ENCODE peak calls at places on chromosomes 6 and 20, in six cellular contexts. U is ovary, L is fibroblast of lung, E is mammary epithelial cell, W is right lobe of liver, Z is breast epithelium. X is an unnamed sample.

GRCh38 chr6:4134841-4135664 is at the start of gene ECI2:
- DNase-seq in Z (peak; percentile 59), W (peak; percentile 76), L (no peak), E (peak; percentile 63), U (no peak), X (no peak)

GRCh38 chr6:105900120-105900937 is 185.8 kb upstream of the PRDM1 start:
- DNase-seq in E (peak; percentile 71), Z (no peak), W (no peak), U (no peak), L (peak; percentile 69), X (peak; percentile 18)

GRCh38 chr20:11952621-11953020 is 34.9 kb downstream of the BTBD3 start:
- DNase-seq in Z (no peak), L (peak; percentile 28), W (no peak), E (no peak), U (no peak), X (no peak)

GRCh38 chr6:42249279-42249678 is 31.6 kb upstream of the MRPS10 start:
- DNase-seq in L (no peak), W (no peak), E (peak; percentile 64), U (no peak), Z (no peak), X (no peak)

GRCh38 chr6:135146160-135146920 is 34.8 kb upstream of the MYB start:
- DNase-seq in W (no peak), U (no peak), E (peak; percentile 47), Z (no peak), L (no peak), X (peak; percentile 85)

GRCh38 chr6:15621203-15622044 is 41.4 kb downstream of the DTNBP1 start:
- DNase-seq in Z (no peak), E (peak; percentile 73), L (no peak), W (peak; percentile 54), U (no peak), X (peak; percentile 11)

GRCh38 chr6:73353636-73354388 is at the start of gene DPPA5:
- DNase-seq in E (no peak), L (no peak), W (no peak), U (no peak), Z (no peak), X (no peak)

GRCh38 chr6:42428326-42429041 is 23.2 kb downstream of the TRERF1 start:
- DNase-seq in Z (no peak), W (peak; percentile 41), L (peak; percentile 66), U (no peak), E (no peak), X (no peak)

GRCh38 chr20:50285376-50286173 is 94.9 kb downstream of the CEBPB start:
- DNase-seq in E (no peak), W (peak; percentile 27), U (peak; percentile 78), Z (no peak), L (peak; percentile 87), X (no peak)

GRCh38 chr6:37127961-37128862 is 41.7 kb upstream of the PIM1 start:
- DNase-seq in Z (no peak), W (peak; percentile 67), U (no peak), E (peak; percentile 18), L (peak; percentile 85), X (peak; percentile 57)

GRCh38 chr6:35642471-35643161 is 46.1 kb downstream of the FKBP5 start:
- DNase-seq in W (no peak), Z (no peak), L (no peak), E (no peak), U (no peak), X (no peak)

GRCh38 chr6:35804996-35805736 is at the start of gene LHFPL5:
- DNase-seq in Z (no peak), W (peak; percentile 55), L (peak; percentile 15), U (peak; percentile 15), E (no peak), X (no peak)

GRCh38 chr6:28446818-28447511 is 3.7 kb upstream of the ZSCAN23 start:
- DNase-seq in L (peak; percentile 13), Z (no peak), W (no peak), E (no peak), U (no peak), X (peak; percentile 3)

GRCh38 chr6:2674857-2675256 is 75.9 kb downstream of the MYLK4 start:
- DNase-seq in L (no peak), Z (no peak), U (no peak), E (no peak), W (no peak), X (no peak)

GRCh38 chr20:34771680-34772081 is 53.8 kb downstream of the NCOA6 start:
- DNase-seq in L (peak; percentile 12), W (no peak), Z (no peak), U (no peak), E (peak; percentile 4), X (no peak)

GRCh38 chr20:2914160-2914559 is 40.9 kb downstream of the PTPRA start:
- DNase-seq in U (no peak), L (peak; percentile 19), W (no peak), Z (no peak), E (peak; percentile 18), X (peak; percentile 4)

GRCh38 chr6:7825986-7826385 is 84.6 kb downstream of the TXNDC5 start:
- DNase-seq in W (no peak), E (no peak), U (no peak), Z (no peak), L (no peak), X (no peak)
- TF ChIP-seq CTCF in W (no peak), E (no peak), U (no peak), Z (no peak), L (no peak), X (no peak)

GRCh38 chr20:63697357-63697867 is 960 bp downstream of the TNFRSF6B start:
- DNase-seq in Z (no peak), E (peak; percentile 47), U (peak; percentile 13), L (no peak), W (peak; percentile 22), X (no peak)
- H3K27ac ChIP-seq in Z (peak overlapping the region; percentile 34), E (peak overlapping the region; percentile 60), U (no peak overlapping the region), L (peak overlapping the region; percentile 93), W (no peak overlapping the region), X (peak overlapping the region; percentile 90)

GRCh38 chr20:57526885-57527566 is 2.1 kb upstream of the CTCFL start:
- DNase-seq in L (no peak), U (no peak), W (no peak), E (no peak), Z (no peak), X (no peak)

GRCh38 chr20:57525328-57526053 is 551 bp upstream of the CTCFL start:
- DNase-seq in W (no peak), L (no peak), U (no peak), E (no peak), Z (no peak), X (no peak)

GRCh38 chr20:57527728-57528127 is 2.8 kb upstream of the CTCFL start:
- DNase-seq in E (no peak), Z (no peak), W (no peak), U (no peak), L (no peak), X (no peak)

GRCh38 chr20:57524511-57525176 is at the start of gene CTCFL:
- DNase-seq in L (no peak), E (no peak), Z (no peak), W (no peak), U (no peak), X (no peak)

GRCh38 chr20:57526067-57526884 is 1.3 kb upstream of the CTCFL start:
- DNase-seq in Z (no peak), U (no peak), E (no peak), W (peak; percentile 45), L (no peak), X (no peak)
- TF ChIP-seq CTCF in Z (no peak), U (no peak), E (no peak), W (no peak), L (no peak), X (peak; percentile 34)

DNA sequence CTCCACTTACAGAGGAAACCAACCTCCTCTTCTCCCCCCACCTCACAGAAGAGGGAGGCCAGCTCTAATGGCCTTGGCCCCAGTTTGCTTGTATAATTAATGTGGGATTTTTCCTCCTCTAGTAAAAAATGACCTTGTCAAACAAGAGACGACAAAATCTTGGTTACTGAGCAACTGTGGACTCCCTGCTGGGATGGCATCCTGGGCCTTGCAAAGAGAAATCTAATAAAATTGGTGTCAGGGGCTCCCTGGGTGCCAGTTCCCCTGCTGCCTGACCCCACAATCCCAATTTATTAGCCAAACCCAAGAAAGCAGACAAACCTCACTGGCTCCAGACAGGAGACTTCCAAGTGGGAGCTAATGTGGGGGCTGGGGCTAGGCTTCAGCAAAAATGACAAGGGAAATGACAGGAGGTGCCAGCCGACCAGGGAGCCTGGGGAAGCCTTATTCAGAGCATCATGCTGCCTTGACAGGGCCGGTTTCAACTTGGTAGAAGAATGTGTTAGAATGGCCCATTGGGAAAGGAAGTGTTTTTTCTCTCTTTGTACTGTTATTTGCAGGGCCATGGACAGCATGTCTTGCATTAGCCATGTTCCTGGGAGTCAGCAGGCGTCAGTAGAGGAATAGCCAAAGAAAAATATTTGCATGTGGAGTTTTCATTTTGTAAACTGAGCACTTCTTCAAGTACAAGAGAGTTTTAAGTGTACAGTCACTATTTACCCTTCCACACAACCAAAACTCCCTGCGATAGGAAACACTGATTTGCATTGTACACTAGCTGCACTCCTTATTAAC is 816.9 kb downstream of the DHX35 start:
- DNase-seq in L (peak; percentile 15), U (no peak), E (no peak), Z (no peak), W (no peak), X (no peak)
- H3K27ac ChIP-seq in L (no peak overlapping the region), U (no peak overlapping the region), E (no peak overlapping the region), Z (no peak overlapping the region), W (no peak overlapping the region), X (no peak overlapping the region)

DNA sequence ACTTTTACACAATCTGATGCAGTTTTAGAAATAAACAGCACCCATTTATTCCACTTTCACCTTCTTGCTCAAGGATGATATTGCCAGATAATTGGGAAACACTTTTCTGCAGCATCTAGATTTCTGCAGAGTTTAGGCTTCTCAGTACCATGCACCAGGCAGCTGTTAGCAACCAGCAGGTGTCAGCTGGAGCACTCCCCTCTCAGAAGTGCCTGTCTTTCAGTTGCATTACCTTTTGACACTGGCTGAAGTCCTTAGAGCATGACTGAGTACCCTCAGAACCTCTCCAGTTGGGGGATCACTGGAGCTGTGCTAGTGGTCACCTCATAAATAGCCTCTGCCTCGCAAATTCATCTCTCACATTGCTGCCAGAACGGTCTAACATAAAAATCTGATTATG is 91.2 kb downstream of the DNAH8 start:
- DNase-seq in L (no peak), U (no peak), W (no peak), E (no peak), Z (no peak), X (no peak)
- TF ChIP-seq CTCF in L (no peak), U (no peak), W (no peak), E (no peak), Z (no peak), X (no peak)

DNA sequence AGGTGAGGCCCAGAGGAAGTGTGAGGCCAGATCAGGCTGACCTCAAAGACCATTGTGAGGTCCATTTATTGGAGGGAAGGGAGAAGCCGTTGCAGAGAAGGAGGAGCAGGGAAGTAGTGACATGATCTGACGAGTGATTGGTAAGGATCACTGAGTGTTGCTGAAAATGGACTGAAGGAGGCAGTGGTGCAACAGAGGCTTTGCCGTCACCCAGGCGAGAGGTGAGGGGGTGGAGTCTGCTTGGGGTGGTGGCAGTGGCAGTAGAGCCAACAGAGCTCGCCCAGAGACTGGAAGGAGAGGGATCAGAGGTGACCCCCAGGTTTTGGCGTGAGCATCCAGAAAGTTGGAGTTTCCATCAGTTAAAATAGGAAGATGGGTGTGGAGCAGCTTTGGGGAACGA is 67.9 kb upstream of the CLDN20 start:
- DNase-seq in L (no peak), W (no peak), E (no peak), Z (no peak), U (no peak), X (no peak)
- H3K27ac ChIP-seq in L (no peak overlapping the region), W (no peak overlapping the region), E (no peak overlapping the region), Z (no peak overlapping the region), U (no peak overlapping the region), X (no peak overlapping the region)